ENCODE peak calls at places on chromosomes 5 and 9, in eight cellular contexts. One of them, this sample, is unnamed.

GRCh38 chr5:66344544-66344943 is 200.4 kb downstream of the SREK1 start:
- DNase-seq in cardiac muscle cell: no peak
- DNase-seq in substantia nigra: no peak
- DNase-seq in hepatocyte: no peak
- DNase-seq in CD4-positive, alpha-beta memory T cell: no peak
- DNase-seq in GM23248: no peak
- DNase-seq in psoas muscle: no peak
- DNase-seq in PC-9: no peak
- DNase-seq in this sample: no peak

GRCh38 chr5:140246378-140247122 is 56.4 kb downstream of the PFDN1 start:
- DNase-seq in cardiac muscle cell: no peak
- DNase-seq in substantia nigra: peak; percentile 10
- DNase-seq in hepatocyte: peak; percentile 69
- DNase-seq in CD4-positive, alpha-beta memory T cell: no peak
- DNase-seq in GM23248: peak; percentile 94
- DNase-seq in psoas muscle: peak; percentile 72
- DNase-seq in PC-9: no peak
- DNase-seq in this sample: no peak

GRCh38 chr5:81638471-81638870 is 112.4 kb downstream of the SSBP2 start:
- DNase-seq in cardiac muscle cell: no peak
- DNase-seq in substantia nigra: no peak
- DNase-seq in hepatocyte: no peak
- DNase-seq in CD4-positive, alpha-beta memory T cell: no peak
- DNase-seq in GM23248: peak; percentile 33
- DNase-seq in psoas muscle: no peak
- DNase-seq in PC-9: no peak
- DNase-seq in this sample: no peak

GRCh38 chr5:14706615-14707021 is 42.1 kb downstream of the OTULIN start:
- DNase-seq in cardiac muscle cell: no peak
- DNase-seq in substantia nigra: no peak
- DNase-seq in hepatocyte: no peak
- DNase-seq in CD4-positive, alpha-beta memory T cell: peak; percentile 72
- DNase-seq in GM23248: peak; percentile 77
- DNase-seq in psoas muscle: no peak
- DNase-seq in PC-9: no peak
- DNase-seq in this sample: no peak

GRCh38 chr9:72509053-72509452 is 12.4 kb upstream of the TMC1 start:
- DNase-seq in cardiac muscle cell: no peak
- DNase-seq in substantia nigra: no peak
- DNase-seq in hepatocyte: no peak
- DNase-seq in CD4-positive, alpha-beta memory T cell: no peak
- DNase-seq in GM23248: peak; percentile 80
- DNase-seq in psoas muscle: no peak
- DNase-seq in PC-9: no peak
- DNase-seq in this sample: no peak

GRCh38 chr5:76838481-76839261 is 11.1 kb upstream of the S100Z start:
- DNase-seq in cardiac muscle cell: no peak
- DNase-seq in substantia nigra: no peak
- DNase-seq in hepatocyte: peak; percentile 60
- DNase-seq in CD4-positive, alpha-beta memory T cell: no peak
- DNase-seq in GM23248: peak; percentile 49
- DNase-seq in psoas muscle: no peak
- DNase-seq in PC-9: peak; percentile 45
- DNase-seq in this sample: no peak

GRCh38 chr5:1443991-1444360 is 1.3 kb downstream of the SLC6A3 start:
- DNase-seq in cardiac muscle cell: no peak
- DNase-seq in substantia nigra: no peak
- DNase-seq in hepatocyte: no peak
- DNase-seq in CD4-positive, alpha-beta memory T cell: no peak
- DNase-seq in GM23248: no peak
- DNase-seq in psoas muscle: no peak
- DNase-seq in PC-9: no peak
- DNase-seq in this sample: no peak

GRCh38 chr5:154829181-154829588 is 21.2 kb downstream of the FAXDC2 start:
- DNase-seq in cardiac muscle cell: no peak
- DNase-seq in substantia nigra: no peak
- DNase-seq in hepatocyte: no peak
- DNase-seq in CD4-positive, alpha-beta memory T cell: no peak
- DNase-seq in GM23248: no peak
- DNase-seq in psoas muscle: no peak
- DNase-seq in PC-9: peak; percentile 35
- DNase-seq in this sample: no peak

DNA sequence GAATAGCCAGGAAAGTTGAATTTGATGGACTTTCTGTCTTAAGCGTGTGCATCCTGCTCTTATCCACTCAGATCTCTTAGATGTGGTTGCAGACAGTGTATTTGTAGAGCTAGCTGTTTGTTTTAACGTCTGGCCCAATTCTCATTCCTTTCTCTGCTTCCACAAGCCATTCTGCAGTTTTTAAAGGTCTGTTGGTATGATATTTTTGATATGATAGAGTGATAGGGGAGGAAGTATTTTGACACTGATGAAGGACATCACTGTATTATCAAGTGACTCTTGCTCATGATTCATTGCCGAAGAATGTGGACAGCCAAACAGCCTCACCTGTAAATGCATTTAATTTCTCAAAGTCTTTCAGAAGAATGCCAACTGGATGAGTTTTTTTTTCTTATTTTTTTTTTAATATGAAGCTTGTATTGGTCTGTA is 4.5 kb downstream of the TJP2 start:
- DNase-seq in cardiac muscle cell: no peak
- DNase-seq in substantia nigra: no peak
- DNase-seq in hepatocyte: no peak
- DNase-seq in CD4-positive, alpha-beta memory T cell: peak; percentile 18
- DNase-seq in GM23248: no peak
- DNase-seq in psoas muscle: no peak
- DNase-seq in PC-9: peak; percentile 63
- DNase-seq in this sample: no peak
- H3K27ac ChIP-seq in cardiac muscle cell: no peak overlapping the region
- H3K27ac ChIP-seq in substantia nigra: peak overlapping the region; percentile 20
- H3K27ac ChIP-seq in hepatocyte: peak overlapping the region; percentile 54
- H3K27ac ChIP-seq in CD4-positive, alpha-beta memory T cell: no peak overlapping the region
- H3K27ac ChIP-seq in GM23248: no peak overlapping the region
- H3K27ac ChIP-seq in psoas muscle: no peak overlapping the region
- H3K27ac ChIP-seq in PC-9: peak overlapping the region; percentile 97
- H3K27ac ChIP-seq in this sample: peak overlapping the region; percentile 95

GRCh38 chr5:169772688-169773087 is 135.6 kb downstream of the DOCK2 start:
- DNase-seq in cardiac muscle cell: no peak
- DNase-seq in substantia nigra: no peak
- DNase-seq in hepatocyte: no peak
- DNase-seq in CD4-positive, alpha-beta memory T cell: no peak
- DNase-seq in GM23248: no peak
- DNase-seq in psoas muscle: no peak
- DNase-seq in PC-9: no peak
- DNase-seq in this sample: no peak
- H3K27ac ChIP-seq in cardiac muscle cell: no peak overlapping the region
- H3K27ac ChIP-seq in substantia nigra: no peak overlapping the region
- H3K27ac ChIP-seq in hepatocyte: no peak overlapping the region
- H3K27ac ChIP-seq in CD4-positive, alpha-beta memory T cell: no peak overlapping the region
- H3K27ac ChIP-seq in GM23248: no peak overlapping the region
- H3K27ac ChIP-seq in psoas muscle: no peak overlapping the region
- H3K27ac ChIP-seq in PC-9: no peak overlapping the region
- H3K27ac ChIP-seq in this sample: no peak overlapping the region

DNA sequence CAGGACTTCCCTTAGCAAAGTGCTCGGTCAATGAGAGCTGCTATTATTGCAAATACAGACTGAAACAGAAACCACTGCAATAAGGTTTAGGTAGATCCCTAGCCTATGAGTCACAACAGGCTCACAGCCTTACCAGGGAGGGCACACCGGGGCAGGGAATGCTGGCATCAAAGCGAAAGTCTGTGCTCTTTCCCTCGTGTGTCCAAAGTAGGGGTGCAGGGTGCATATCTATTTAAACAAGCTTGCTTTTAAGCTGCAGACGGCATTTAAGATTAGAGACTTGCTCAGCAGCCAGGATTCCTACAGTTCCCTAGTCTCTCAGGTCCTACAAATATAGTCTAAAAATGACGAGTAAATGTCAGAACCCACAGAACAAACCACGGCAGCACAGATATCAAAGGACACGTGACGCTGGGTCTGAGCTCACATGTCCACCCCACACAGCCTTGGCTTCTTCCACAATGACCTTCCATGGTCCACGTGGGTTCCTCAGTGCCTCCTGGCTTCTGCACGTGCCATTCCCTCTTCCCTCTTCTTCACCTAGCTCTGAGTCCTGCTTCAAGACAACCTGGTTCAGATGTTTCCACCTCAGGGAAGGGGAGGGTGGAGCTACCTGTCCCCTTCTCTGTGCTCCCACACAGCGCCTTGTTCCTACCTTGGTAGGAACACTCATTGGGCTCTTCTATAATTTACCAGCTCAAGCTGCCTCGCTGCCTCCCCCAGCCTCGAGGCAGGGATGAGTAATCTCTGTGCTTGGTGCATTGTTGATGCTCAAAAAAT is 193.2 kb downstream of the MAPKAP1 start:
- DNase-seq in cardiac muscle cell: no peak
- DNase-seq in substantia nigra: no peak
- DNase-seq in hepatocyte: peak; percentile 55
- DNase-seq in CD4-positive, alpha-beta memory T cell: no peak
- DNase-seq in GM23248: peak; percentile 78
- DNase-seq in psoas muscle: peak; percentile 58
- DNase-seq in PC-9: peak; percentile 75
- DNase-seq in this sample: peak; percentile 78
- H3K27ac ChIP-seq in cardiac muscle cell: peak overlapping the region; percentile 66
- H3K27ac ChIP-seq in substantia nigra: no peak overlapping the region
- H3K27ac ChIP-seq in hepatocyte: peak overlapping the region; percentile 35
- H3K27ac ChIP-seq in CD4-positive, alpha-beta memory T cell: no peak overlapping the region
- H3K27ac ChIP-seq in GM23248: peak overlapping the region; percentile 3
- H3K27ac ChIP-seq in psoas muscle: peak overlapping the region; percentile 7
- H3K27ac ChIP-seq in PC-9: peak overlapping the region; percentile 85
- H3K27ac ChIP-seq in this sample: peak overlapping the region; percentile 63

GRCh38 chr5:124662261-124662781 is 84.1 kb downstream of the ZNF608 start:
- DNase-seq in cardiac muscle cell: no peak
- DNase-seq in substantia nigra: no peak
- DNase-seq in hepatocyte: peak; percentile 65
- DNase-seq in CD4-positive, alpha-beta memory T cell: no peak
- DNase-seq in GM23248: no peak
- DNase-seq in psoas muscle: no peak
- DNase-seq in PC-9: peak; percentile 18
- DNase-seq in this sample: no peak
- H3K27ac ChIP-seq in cardiac muscle cell: peak overlapping the region; percentile 95
- H3K27ac ChIP-seq in substantia nigra: peak overlapping the region; percentile 44
- H3K27ac ChIP-seq in hepatocyte: peak overlapping the region; percentile 83
- H3K27ac ChIP-seq in CD4-positive, alpha-beta memory T cell: no peak overlapping the region
- H3K27ac ChIP-seq in GM23248: no peak overlapping the region
- H3K27ac ChIP-seq in psoas muscle: peak overlapping the region; percentile 77
- H3K27ac ChIP-seq in PC-9: peak overlapping the region; percentile 81
- H3K27ac ChIP-seq in this sample: peak overlapping the region; percentile 57

DNA sequence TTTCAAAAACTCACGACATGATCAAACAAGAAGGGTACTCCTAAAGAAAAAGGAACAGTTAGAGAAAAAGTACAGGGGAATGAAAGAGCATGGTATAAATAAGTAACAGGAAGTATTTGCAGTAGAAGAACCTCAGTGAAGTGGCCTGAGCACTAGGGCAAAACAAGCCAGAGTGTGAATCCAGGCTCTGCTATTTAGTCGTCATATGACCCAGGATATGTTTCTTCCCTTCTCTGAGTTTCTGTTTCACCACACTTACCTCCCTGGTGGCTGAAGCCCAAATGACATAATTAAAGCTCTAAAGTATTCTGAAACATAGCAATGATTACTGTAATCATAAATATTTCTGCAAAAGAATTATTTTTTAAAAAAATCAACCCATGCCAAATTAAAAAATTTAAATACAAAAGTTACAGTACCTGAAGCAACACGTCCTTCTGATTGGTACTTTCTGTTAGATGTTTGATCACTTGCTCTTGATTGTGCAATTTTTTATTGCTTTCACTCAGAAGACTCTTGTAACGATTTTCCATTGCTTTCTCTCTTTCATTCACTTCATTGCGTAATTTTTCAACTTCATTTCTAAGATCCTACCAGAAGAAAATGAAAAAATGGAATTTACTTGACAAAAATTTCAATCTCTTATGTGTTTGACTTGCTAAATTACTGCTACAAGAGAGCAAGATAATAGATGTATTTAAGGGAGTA is 88.9 kb downstream of the CDK5RAP2 start:
- DNase-seq in cardiac muscle cell: no peak
- DNase-seq in substantia nigra: no peak
- DNase-seq in hepatocyte: no peak
- DNase-seq in CD4-positive, alpha-beta memory T cell: no peak
- DNase-seq in GM23248: peak; percentile 39
- DNase-seq in psoas muscle: no peak
- DNase-seq in PC-9: no peak
- DNase-seq in this sample: no peak
- H3K27ac ChIP-seq in cardiac muscle cell: no peak overlapping the region
- H3K27ac ChIP-seq in substantia nigra: no peak overlapping the region
- H3K27ac ChIP-seq in hepatocyte: peak overlapping the region; percentile 34
- H3K27ac ChIP-seq in CD4-positive, alpha-beta memory T cell: no peak overlapping the region
- H3K27ac ChIP-seq in GM23248: no peak overlapping the region
- H3K27ac ChIP-seq in psoas muscle: no peak overlapping the region
- H3K27ac ChIP-seq in PC-9: no peak overlapping the region
- H3K27ac ChIP-seq in this sample: no peak overlapping the region

This sample was measured in epithelial cell of prostate.